ENCODE peak calls at places on chromosomes 7 and 10, in five cellular contexts. K is GM12878, L is transverse colon, O is K562, D is suprapubic skin. A is an unnamed sample.

GRCh38 chr10:96842896-96843723 is 11.0 kb downstream of the LCOR start:
- DNase-seq in K (no peak), L (no peak), O (no peak), D (no peak), A (no peak)

GRCh38 chr10:87093461-87094372 is 926 bp downstream of the GLUD1 start:
- DNase-seq in K (no peak), L (peak; percentile 73), O (peak; percentile 64), D (peak; percentile 91), A (no peak)

GRCh38 chr7:127365957-127366315 is 26.6 kb downstream of the ZNF800 start:
- DNase-seq in K (no peak), L (no peak), O (no peak), D (no peak), A (no peak)

GRCh38 chr10:96720422-96721206 is at the start of gene PIK3AP1:
- DNase-seq in K (no peak), L (peak; percentile 79), O (peak; percentile 48), D (no peak), A (no peak)

GRCh38 chr10:107618461-107619093 is 454.1 kb upstream of the SORCS1 start:
- DNase-seq in K (no peak), L (no peak), O (no peak), D (no peak), A (no peak)

GRCh38 chr7:5625938-5626337 is 155.5 kb downstream of the RNF216 start:
- DNase-seq in K (no peak), L (no peak), O (peak; percentile 46), D (no peak), A (no peak)

GRCh38 chr7:17129218-17129617 is 169.2 kb upstream of the AHR start:
- DNase-seq in K (no peak), L (no peak), O (no peak), D (no peak), A (no peak)

GRCh38 chr7:67588631-67589030 is 592.0 kb downstream of the TYW1 start:
- DNase-seq in K (no peak), L (no peak), O (no peak), D (no peak), A (no peak)

GRCh38 chr10:103492655-103493261 is 747 bp upstream of the NEURL1 start:
- DNase-seq in K (no peak), L (no peak), O (no peak), D (no peak), A (no peak)

GRCh38 chr10:85048644-85049043 is 720.3 kb downstream of the CCSER2 start:
- DNase-seq in K (no peak), L (no peak), O (no peak), D (no peak), A (no peak)
- TF ChIP-seq EP300 in K (no peak), L (no peak), O (no peak), D (no peak), A (no peak)

DNA sequence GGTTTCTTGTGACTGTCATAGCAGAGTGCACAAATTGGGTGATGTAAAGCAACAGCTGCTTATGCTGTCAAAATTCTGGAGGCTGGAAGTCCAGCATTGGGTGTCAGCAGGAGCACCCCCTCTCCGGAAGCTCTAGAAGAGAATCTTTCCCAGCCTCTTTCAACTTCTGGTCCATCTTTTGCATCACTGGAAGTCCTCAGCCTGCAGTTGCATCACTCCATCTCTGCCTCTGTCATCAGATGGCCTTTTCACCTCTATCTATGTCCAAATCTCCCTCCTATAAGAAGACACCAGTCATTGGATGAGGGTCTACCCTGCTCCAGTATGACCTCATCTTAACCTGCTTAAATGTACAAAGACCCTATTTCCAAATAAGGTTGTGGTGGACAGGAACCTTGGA is 35.7 kb upstream of the GALNTL5 start:
- DNase-seq in K (no peak), L (no peak), O (no peak), D (no peak), A (no peak)
- TF ChIP-seq POLR2AphosphoS5 in K (no peak), L (no peak), O (no peak), D (no peak), A (no peak)

GRCh38 chr7:44986218-44987053 is 7.6 kb upstream of the MYO1G start:
- DNase-seq in K (peak; percentile 84), L (peak; percentile 96), O (peak; percentile 87), D (peak; percentile 96), A (peak; percentile 99)
- H3K4me3 ChIP-seq in K (peak overlapping the region; percentile 93), L (peak overlapping the region; percentile 35), O (peak overlapping the region; percentile 98), D (peak overlapping the region; percentile 65), A (peak overlapping the region; percentile 69)

GRCh38 chr10:73848821-73849489 is 25.4 kb downstream of the CAMK2G start:
- DNase-seq in K (peak; percentile 85), L (peak; percentile 90), O (peak; percentile 90), D (peak; percentile 91), A (peak; percentile 97)

GRCh38 chr10:73854310-73854709 is 20.0 kb downstream of the CAMK2G start:
- DNase-seq in K (no peak), L (peak; percentile 32), O (no peak), D (no peak), A (no peak)

GRCh38 chr10:73850205-73850604 is 24.1 kb downstream of the CAMK2G start:
- DNase-seq in K (no peak), L (no peak), O (no peak), D (no peak), A (no peak)

GRCh38 chr10:73853196-73853595 is 21.2 kb downstream of the CAMK2G start:
- DNase-seq in K (no peak), L (no peak), O (no peak), D (no peak), A (no peak)

DNA sequence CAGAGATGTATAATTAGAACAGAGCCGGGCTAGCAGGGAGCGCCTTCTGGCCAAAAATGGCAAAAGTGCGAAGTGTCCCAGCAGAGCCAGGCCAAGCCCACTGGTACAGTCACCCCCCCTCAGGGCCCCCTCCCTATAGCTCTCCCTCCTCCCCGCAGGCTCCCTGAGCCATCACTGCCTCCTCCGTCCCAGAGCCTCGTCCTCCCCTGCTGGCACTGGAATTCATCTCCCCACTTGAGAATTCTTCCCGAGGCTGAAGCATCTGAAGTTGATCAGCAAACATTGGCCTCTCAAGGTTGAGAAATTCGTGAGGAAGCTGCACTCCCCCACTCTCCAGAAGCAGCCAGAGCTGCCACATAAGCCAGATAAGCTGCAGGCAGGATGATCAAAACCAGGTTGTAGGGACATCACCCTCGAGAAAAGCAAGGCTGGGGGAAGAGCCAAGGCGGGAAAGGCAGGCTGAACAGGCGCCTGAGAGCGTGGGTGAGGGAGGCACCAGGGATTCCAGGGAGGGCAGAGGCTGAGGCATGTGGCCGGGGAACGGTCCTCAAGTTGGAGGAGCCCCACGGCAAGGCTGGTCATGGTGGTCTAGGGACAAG is 23.4 kb downstream of the CAMK2G start:
- DNase-seq in K (no peak), L (peak; percentile 52), O (no peak), D (no peak), A (peak; percentile 93)
- TF ChIP-seq EP300 in K (no peak), L (no peak), O (no peak), D (no peak), A (no peak)

GRCh38 chr7:66125052-66125694 is 10.5 kb downstream of the CRCP start:
- DNase-seq in K (no peak), L (no peak), O (no peak), D (no peak), A (no peak)

GRCh38 chr7:66118603-66119002 is 4.0 kb downstream of the CRCP start:
- DNase-seq in K (no peak), L (no peak), O (no peak), D (no peak), A (no peak)

GRCh38 chr7:66114743-66115727 is at the start of gene CRCP:
- DNase-seq in K (peak; percentile 42), L (peak; percentile 87), O (peak; percentile 91), D (peak; percentile 91), A (peak; percentile 95)

DNA sequence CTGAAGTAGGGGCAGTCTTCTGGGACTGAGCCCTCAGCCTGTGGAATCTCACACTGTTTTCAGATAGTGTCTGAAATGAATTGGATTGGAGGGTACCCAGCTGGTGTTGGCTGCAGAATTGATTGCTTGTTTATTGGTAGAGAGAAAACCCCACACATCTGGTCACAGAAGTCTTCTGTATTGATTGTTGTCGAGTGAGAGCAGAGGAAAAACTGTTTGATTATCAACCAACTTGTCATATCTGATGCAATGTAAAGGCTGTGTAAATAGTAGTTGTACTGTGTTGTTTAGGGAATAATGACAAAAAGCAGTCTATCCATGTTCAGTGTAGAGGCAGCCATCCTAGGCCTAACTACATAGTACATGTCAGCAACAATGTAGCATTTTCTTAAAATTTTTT is 4.9 kb downstream of the CRCP start:
- DNase-seq in K (no peak), L (no peak), O (no peak), D (no peak), A (no peak)
- TF ChIP-seq POLR2AphosphoS5 in K (no peak), L (no peak), O (no peak), D (no peak), A (no peak)

GRCh38 chr10:22628309-22628708 is 86.1 kb downstream of the PIP4K2A start:
- DNase-seq in K (no peak), L (no peak), O (no peak), D (no peak), A (no peak)
- H3K4me3 ChIP-seq in K (no peak overlapping the region), L (no peak overlapping the region), O (no peak overlapping the region), D (no peak overlapping the region), A (no peak overlapping the region)

GRCh38 chr10:62584216-62584615 is 210.0 kb downstream of the ZNF365 start:
- DNase-seq in K (no peak), L (no peak), O (no peak), D (no peak), A (peak; percentile 62)

GRCh38 chr10:62584726-62585125 is 210.6 kb downstream of the ZNF365 start:
- DNase-seq in K (no peak), L (no peak), O (no peak), D (no peak), A (no peak)

GRCh38 chr10:62582098-62582705 is 208.0 kb downstream of the ZNF365 start:
- DNase-seq in K (no peak), L (no peak), O (no peak), D (no peak), A (peak; percentile 42)

GRCh38 chr10:62581351-62581750 is 207.2 kb downstream of the ZNF365 start:
- DNase-seq in K (no peak), L (no peak), O (no peak), D (no peak), A (peak; percentile 90)

DNA sequence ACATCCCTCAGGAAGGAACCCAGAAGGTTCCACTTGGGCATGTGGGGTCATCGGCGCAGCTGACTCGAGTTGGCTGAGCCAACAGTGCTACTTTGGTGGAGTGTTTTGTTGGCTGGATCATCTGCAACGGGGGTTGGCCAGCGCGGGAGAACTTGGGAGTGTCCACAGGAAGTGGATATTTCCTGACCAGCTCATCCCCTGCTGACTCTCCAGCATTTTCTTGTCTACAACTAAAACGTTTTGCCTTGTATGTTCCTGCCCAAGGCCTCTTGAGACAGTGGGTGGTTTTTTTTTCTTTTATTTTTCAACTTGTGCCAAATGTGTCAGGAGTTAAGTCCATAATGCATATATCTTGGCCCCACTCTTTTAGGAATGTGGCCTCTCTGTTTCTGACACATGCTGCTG is 208.6 kb downstream of the ZNF365 start:
- DNase-seq in K (no peak), L (peak; percentile 42), O (no peak), D (peak; percentile 88), A (peak; percentile 94)
- TF ChIP-seq EP300 in K (no peak), L (no peak), O (no peak), D (no peak), A (no peak)

GRCh38 chr7:121831320-121831719 is 41.6 kb upstream of the PTPRZ1 start:
- DNase-seq in K (no peak), L (no peak), O (no peak), D (no peak), A (no peak)

GRCh38 chr7:121832347-121832746 is 40.6 kb upstream of the PTPRZ1 start:
- DNase-seq in K (no peak), L (no peak), O (no peak), D (no peak), A (no peak)
- TF ChIP-seq POLR2AphosphoS5 in K (no peak), L (peak; percentile 31), O (no peak), D (no peak), A (no peak)